ENCODE peak calls at places on chromosomes 5 and 9, in eight cellular contexts. Q, R, W, V, F, H, P and Z are unnamed samples.

GRCh38 chr9:77981332-77981731 is 50.3 kb downstream of the GNAQ start:
- DNase-seq in W (no peak), P (no peak), R (no peak), F (no peak), H (peak; percentile 87), Q (no peak), V (no peak), Z (no peak)

GRCh38 chr9:84862786-84863185 is 193.3 kb downstream of the NTRK2 start:
- DNase-seq in R (no peak), Q (no peak), W (no peak), P (no peak), H (peak; percentile 34), F (peak; percentile 38), V (no peak), Z (no peak)

GRCh38 chr9:133367778-133368177 is 8.1 kb downstream of the SURF4 start:
- DNase-seq in H (no peak), R (no peak), Q (no peak), W (no peak), V (no peak), F (no peak), P (no peak), Z (no peak)

GRCh38 chr5:124698774-124699173 is 47.7 kb downstream of the ZNF608 start:
- DNase-seq in V (no peak), Q (no peak), H (no peak), R (no peak), F (no peak), P (no peak), W (no peak), Z (no peak)

GRCh38 chr5:111364992-111365391 is 140.8 kb downstream of the CAMK4 start:
- DNase-seq in Q (no peak), V (no peak), P (no peak), W (no peak), H (peak; percentile 38), F (peak; percentile 44), R (no peak), Z (no peak)

GRCh38 chr9:113993838-113994540 is 84.1 kb downstream of the AMBP start:
- DNase-seq in P (peak; percentile 94), R (peak; percentile 28), Q (peak; percentile 79), V (peak; percentile 59), W (no peak), H (no peak), F (peak; percentile 89), Z (no peak)

GRCh38 chr9:90044710-90045151 is 439.9 kb downstream of the GADD45G start:
- DNase-seq in P (no peak), H (no peak), Q (no peak), R (no peak), V (no peak), W (no peak), F (no peak), Z (peak; percentile 88)

GRCh38 chr5:56638768-56639238 is 176.5 kb upstream of the MAP3K1 start:
- DNase-seq in W (no peak), H (peak; percentile 24), Q (no peak), R (no peak), F (no peak), P (no peak), V (no peak), Z (no peak)

GRCh38 chr5:171477666-171478065 is 58.2 kb downstream of the FGF18 start:
- DNase-seq in F (no peak), V (no peak), P (no peak), H (no peak), W (no peak), R (no peak), Q (no peak), Z (no peak)

GRCh38 chr5:92492908-92493307 is 1088.1 kb downstream of the NR2F1-AS1 start:
- DNase-seq in Q (no peak), W (no peak), F (peak; percentile 42), V (no peak), R (no peak), P (no peak), H (no peak), Z (no peak)

GRCh38 chr5:40368200-40368599 is 311.5 kb upstream of the PTGER4 start:
- DNase-seq in P (no peak), W (no peak), R (no peak), F (no peak), H (no peak), Q (no peak), V (no peak), Z (no peak)

GRCh38 chr5:71891856-71892255 is 172.8 kb downstream of the CARTPT start:
- DNase-seq in R (no peak), V (no peak), H (peak; percentile 82), Q (no peak), F (peak; percentile 67), W (no peak), P (peak; percentile 64), Z (no peak)

GRCh38 chr5:175842947-175843793 is 28.2 kb upstream of the CPLX2 start:
- DNase-seq in P (no peak), R (no peak), V (peak; percentile 76), Q (no peak), W (no peak), F (peak; percentile 50), H (peak; percentile 29), Z (no peak)

GRCh38 chr9:95102572-95102971 is 214.9 kb downstream of the FANCC start:
- DNase-seq in Q (no peak), W (no peak), R (no peak), P (no peak), H (no peak), F (no peak), V (no peak), Z (no peak)

GRCh38 chr9:95099321-95100070 is 218.0 kb downstream of the FANCC start:
- DNase-seq in Q (no peak), F (no peak), V (no peak), H (no peak), W (no peak), P (no peak), R (no peak), Z (no peak)

GRCh38 chr9:95100071-95100627 is 217.4 kb downstream of the FANCC start:
- DNase-seq in W (no peak), P (no peak), Q (no peak), V (no peak), R (no peak), H (peak; percentile 81), F (no peak), Z (no peak)

GRCh38 chr9:95102001-95102433 is 215.5 kb downstream of the FANCC start:
- DNase-seq in H (peak; percentile 14), P (no peak), W (no peak), Q (no peak), V (no peak), R (no peak), F (no peak), Z (no peak)

DNA sequence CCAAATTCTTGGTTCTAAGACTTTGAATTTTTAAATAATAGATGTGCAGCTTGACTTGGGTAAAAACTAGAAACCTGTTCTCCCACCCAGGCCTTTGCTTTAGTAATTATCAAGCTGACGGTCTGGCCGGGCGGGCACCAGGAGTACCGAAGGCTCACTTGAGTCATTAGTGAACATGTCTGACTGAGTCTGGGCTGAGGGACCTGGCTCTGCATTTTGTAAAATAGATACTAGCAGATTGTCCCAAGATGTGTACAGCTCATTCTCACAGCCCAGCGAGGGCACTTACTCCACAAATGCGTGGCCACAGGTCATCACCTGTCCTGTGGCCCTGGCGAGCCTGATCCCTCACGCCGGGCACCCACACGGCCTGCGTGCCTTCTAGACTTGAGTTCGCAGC is 216.2 kb downstream of the FANCC start:
- DNase-seq in H (peak; percentile 69), V (no peak), F (no peak), Q (no peak), R (no peak), W (no peak), P (no peak), Z (no peak)
- H3K27ac ChIP-seq in H (peak overlapping the region; percentile 48), V (no peak overlapping the region), F (no peak overlapping the region), Q (peak overlapping the region; percentile 69), R (peak overlapping the region; percentile 66), W (no peak overlapping the region), P (peak overlapping the region; percentile 32), Z (no peak overlapping the region)

GRCh38 chr5:131641494-131641893 is 6.5 kb upstream of the RAPGEF6 start:
- DNase-seq in V (no peak), Q (no peak), F (no peak), W (no peak), H (no peak), R (no peak), P (no peak), Z (no peak)
- H3K27ac ChIP-seq in V (no peak overlapping the region), Q (peak overlapping the region; percentile 16), F (no peak overlapping the region), W (no peak overlapping the region), H (no peak overlapping the region), R (no peak overlapping the region), P (no peak overlapping the region), Z (no peak overlapping the region)

GRCh38 chr9:93210324-93210973 is 26.5 kb downstream of the WNK2 start:
- DNase-seq in W (no peak), H (peak; percentile 98), V (no peak), F (no peak), Q (no peak), R (no peak), P (no peak), Z (no peak)
- H3K27ac ChIP-seq in W (no peak overlapping the region), H (no peak overlapping the region), V (no peak overlapping the region), F (peak overlapping the region; percentile 97), Q (peak overlapping the region; percentile 41), R (no peak overlapping the region), P (peak overlapping the region; percentile 78), Z (no peak overlapping the region)

GRCh38 chr9:5446451-5447236 is 3.7 kb upstream of the CD274 start:
- DNase-seq in P (no peak), W (no peak), R (no peak), H (peak; percentile 97), Q (no peak), F (no peak), V (no peak), Z (no peak)

GRCh38 chr9:5447337-5447736 is 3.0 kb upstream of the CD274 start:
- DNase-seq in F (no peak), P (no peak), W (no peak), R (no peak), V (no peak), H (no peak), Q (no peak), Z (no peak)

GRCh38 chr9:5448461-5448860 is 1.9 kb upstream of the CD274 start:
- DNase-seq in R (no peak), Q (no peak), W (no peak), H (no peak), F (no peak), P (no peak), V (no peak), Z (no peak)

GRCh38 chr9:5449521-5450359 is 602 bp upstream of the CD274 start:
- DNase-seq in V (no peak), W (no peak), H (peak; percentile 43), P (no peak), Q (no peak), R (no peak), F (no peak), Z (no peak)

DNA sequence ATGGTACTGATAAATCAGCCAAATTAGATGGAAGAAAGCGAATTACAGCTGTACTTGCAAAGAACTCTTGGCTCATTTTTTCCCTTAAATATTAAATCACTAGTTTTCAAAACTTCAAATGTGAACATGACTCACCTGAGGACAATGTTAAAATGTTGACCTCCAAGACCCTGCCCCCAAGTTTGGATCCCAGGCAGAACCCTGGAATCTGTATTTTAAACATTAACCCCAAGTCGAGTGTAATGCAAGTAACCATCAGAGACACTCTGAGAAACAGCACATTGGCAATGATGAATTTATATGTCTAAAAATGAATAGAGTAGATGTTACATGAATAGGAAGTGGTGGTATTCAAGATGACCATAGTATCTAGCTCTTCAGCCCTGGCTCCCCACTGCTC is 2.3 kb upstream of the CD274 start:
- DNase-seq in Q (no peak), F (no peak), R (no peak), P (no peak), H (no peak), V (no peak), W (no peak), Z (no peak)
- H3K27ac ChIP-seq in Q (no peak overlapping the region), F (no peak overlapping the region), R (no peak overlapping the region), P (no peak overlapping the region), H (no peak overlapping the region), V (peak overlapping the region; percentile 75), W (no peak overlapping the region), Z (no peak overlapping the region)